ENCODE peak calls at places on chromosomes 2 and 18, in eight cellular contexts. One of them, this sample, is unnamed.

GRCh38 chr2:130756041-130756720 is 841 bp downstream of the AMER3 start:
- DNase-seq in heart left ventricle: no peak
- DNase-seq in right cardiac atrium: no peak
- DNase-seq in A549: no peak
- DNase-seq in CD4-positive, alpha-beta T cell: no peak
- DNase-seq in SJCRH30: no peak
- DNase-seq in PC-9: no peak
- DNase-seq in thyroid gland: peak; percentile 38
- DNase-seq in this sample: no peak

GRCh38 chr18:45562567-45563479 is 52.5 kb upstream of the SLC14A2 start:
- DNase-seq in heart left ventricle: peak; percentile 52
- DNase-seq in CD4-positive, alpha-beta T cell: no peak
- DNase-seq in PC-9: no peak
- DNase-seq in right cardiac atrium: peak; percentile 89
- DNase-seq in SJCRH30: no peak
- DNase-seq in thyroid gland: peak; percentile 82
- DNase-seq in A549: no peak
- DNase-seq in this sample: no peak

GRCh38 chr2:56871641-56872040 is 687.9 kb downstream of the CCDC85A start:
- DNase-seq in heart left ventricle: no peak
- DNase-seq in thyroid gland: no peak
- DNase-seq in right cardiac atrium: no peak
- DNase-seq in CD4-positive, alpha-beta T cell: no peak
- DNase-seq in PC-9: no peak
- DNase-seq in A549: no peak
- DNase-seq in SJCRH30: no peak
- DNase-seq in this sample: no peak

GRCh38 chr2:233442028-233442310 is 87.7 kb downstream of the DGKD start:
- DNase-seq in A549: no peak
- DNase-seq in heart left ventricle: no peak
- DNase-seq in right cardiac atrium: no peak
- DNase-seq in CD4-positive, alpha-beta T cell: no peak
- DNase-seq in thyroid gland: no peak
- DNase-seq in PC-9: no peak
- DNase-seq in SJCRH30: no peak
- DNase-seq in this sample: no peak

GRCh38 chr2:233026211-233026813 is 6.2 kb upstream of the NEU2 start:
- DNase-seq in PC-9: peak; percentile 69
- DNase-seq in SJCRH30: no peak
- DNase-seq in A549: peak; percentile 19
- DNase-seq in thyroid gland: no peak
- DNase-seq in CD4-positive, alpha-beta T cell: no peak
- DNase-seq in heart left ventricle: no peak
- DNase-seq in right cardiac atrium: no peak
- DNase-seq in this sample: no peak

GRCh38 chr18:811192-812122 is 585 bp downstream of the YES1 start:
- DNase-seq in CD4-positive, alpha-beta T cell: no peak
- DNase-seq in heart left ventricle: peak; percentile 20
- DNase-seq in PC-9: no peak
- DNase-seq in right cardiac atrium: no peak
- DNase-seq in SJCRH30: peak; percentile 63
- DNase-seq in thyroid gland: peak; percentile 58
- DNase-seq in A549: no peak
- DNase-seq in this sample: no peak

GRCh38 chr2:171598713-171599319 is 76.5 kb downstream of the CYBRD1 start:
- DNase-seq in heart left ventricle: no peak
- DNase-seq in SJCRH30: peak; percentile 84
- DNase-seq in PC-9: peak; percentile 47
- DNase-seq in CD4-positive, alpha-beta T cell: peak; percentile 23
- DNase-seq in right cardiac atrium: no peak
- DNase-seq in thyroid gland: peak; percentile 31
- DNase-seq in A549: peak; percentile 74
- DNase-seq in this sample: no peak

GRCh38 chr2:176297067-176297466 is 27.8 kb downstream of the MTX2 start:
- DNase-seq in A549: no peak
- DNase-seq in CD4-positive, alpha-beta T cell: no peak
- DNase-seq in heart left ventricle: no peak
- DNase-seq in PC-9: no peak
- DNase-seq in right cardiac atrium: no peak
- DNase-seq in thyroid gland: no peak
- DNase-seq in SJCRH30: no peak
- DNase-seq in this sample: no peak

GRCh38 chr2:27212626-27213471 is 781 bp upstream of the SLC5A6 start:
- DNase-seq in SJCRH30: peak; percentile 70
- DNase-seq in heart left ventricle: no peak
- DNase-seq in thyroid gland: no peak
- DNase-seq in right cardiac atrium: no peak
- DNase-seq in PC-9: no peak
- DNase-seq in A549: peak; percentile 19
- DNase-seq in CD4-positive, alpha-beta T cell: peak; percentile 30
- DNase-seq in this sample: no peak

GRCh38 chr2:10331702-10332401 is 29.1 kb downstream of the HPCAL1 start:
- DNase-seq in heart left ventricle: no peak
- DNase-seq in PC-9: no peak
- DNase-seq in A549: no peak
- DNase-seq in CD4-positive, alpha-beta T cell: peak; percentile 31
- DNase-seq in thyroid gland: no peak
- DNase-seq in right cardiac atrium: no peak
- DNase-seq in SJCRH30: no peak
- DNase-seq in this sample: no peak

GRCh38 chr2:726158-726557 is 49.0 kb upstream of the TMEM18 start:
- DNase-seq in SJCRH30: no peak
- DNase-seq in heart left ventricle: no peak
- DNase-seq in CD4-positive, alpha-beta T cell: no peak
- DNase-seq in A549: no peak
- DNase-seq in PC-9: no peak
- DNase-seq in thyroid gland: no peak
- DNase-seq in right cardiac atrium: no peak
- DNase-seq in this sample: no peak

GRCh38 chr2:181998045-181998444 is 12.4 kb downstream of the PPP1R1C start:
- DNase-seq in PC-9: no peak
- DNase-seq in thyroid gland: no peak
- DNase-seq in right cardiac atrium: no peak
- DNase-seq in CD4-positive, alpha-beta T cell: no peak
- DNase-seq in SJCRH30: no peak
- DNase-seq in heart left ventricle: no peak
- DNase-seq in A549: no peak
- DNase-seq in this sample: no peak

GRCh38 chr2:49914281-49914680 is 760.0 kb upstream of the FSHR start:
- DNase-seq in PC-9: no peak
- DNase-seq in CD4-positive, alpha-beta T cell: no peak
- DNase-seq in heart left ventricle: no peak
- DNase-seq in right cardiac atrium: no peak
- DNase-seq in SJCRH30: peak; percentile 20
- DNase-seq in A549: no peak
- DNase-seq in thyroid gland: no peak
- DNase-seq in this sample: no peak

GRCh38 chr2:241673797-241674725 is 12.6 kb downstream of the DTYMK start:
- DNase-seq in right cardiac atrium: peak; percentile 43
- DNase-seq in PC-9: no peak
- DNase-seq in thyroid gland: no peak
- DNase-seq in CD4-positive, alpha-beta T cell: no peak
- DNase-seq in heart left ventricle: peak; percentile 45
- DNase-seq in SJCRH30: no peak
- DNase-seq in A549: peak; percentile 31
- DNase-seq in this sample: no peak

GRCh38 chr18:11909081-11909410 is 929 bp upstream of the MPPE1 start:
- DNase-seq in CD4-positive, alpha-beta T cell: no peak
- DNase-seq in thyroid gland: no peak
- DNase-seq in A549: no peak
- DNase-seq in SJCRH30: no peak
- DNase-seq in PC-9: no peak
- DNase-seq in heart left ventricle: no peak
- DNase-seq in right cardiac atrium: no peak
- DNase-seq in this sample: no peak

GRCh38 chr2:70570041-70570661 is 16.5 kb upstream of the TGFA start:
- DNase-seq in SJCRH30: no peak
- DNase-seq in right cardiac atrium: no peak
- DNase-seq in PC-9: peak; percentile 69
- DNase-seq in thyroid gland: peak; percentile 32
- DNase-seq in A549: peak; percentile 66
- DNase-seq in CD4-positive, alpha-beta T cell: no peak
- DNase-seq in heart left ventricle: no peak
- DNase-seq in this sample: no peak

GRCh38 chr2:202378661-202379338 is 2.7 kb downstream of the BMPR2 start:
- DNase-seq in heart left ventricle: no peak
- DNase-seq in right cardiac atrium: no peak
- DNase-seq in SJCRH30: no peak
- DNase-seq in thyroid gland: no peak
- DNase-seq in A549: no peak
- DNase-seq in CD4-positive, alpha-beta T cell: no peak
- DNase-seq in PC-9: no peak
- DNase-seq in this sample: no peak

GRCh38 chr2:159322419-159322818 is 35.9 kb upstream of the WDSUB1 start:
- DNase-seq in CD4-positive, alpha-beta T cell: no peak
- DNase-seq in SJCRH30: no peak
- DNase-seq in thyroid gland: no peak
- DNase-seq in right cardiac atrium: no peak
- DNase-seq in PC-9: no peak
- DNase-seq in heart left ventricle: no peak
- DNase-seq in A549: no peak
- DNase-seq in this sample: no peak

GRCh38 chr2:197125000-197125399 is 185.6 kb downstream of the ANKRD44 start:
- DNase-seq in CD4-positive, alpha-beta T cell: no peak
- DNase-seq in thyroid gland: no peak
- DNase-seq in SJCRH30: no peak
- DNase-seq in heart left ventricle: no peak
- DNase-seq in A549: no peak
- DNase-seq in PC-9: no peak
- DNase-seq in right cardiac atrium: no peak
- DNase-seq in this sample: no peak

GRCh38 chr2:58073008-58073407 is 26.4 kb downstream of the VRK2 start:
- DNase-seq in thyroid gland: no peak
- DNase-seq in SJCRH30: no peak
- DNase-seq in A549: no peak
- DNase-seq in CD4-positive, alpha-beta T cell: no peak
- DNase-seq in PC-9: no peak
- DNase-seq in heart left ventricle: no peak
- DNase-seq in right cardiac atrium: no peak
- DNase-seq in this sample: no peak

GRCh38 chr2:27198627-27199026 is 13.2 kb upstream of the ATRAID start:
- DNase-seq in SJCRH30: no peak
- DNase-seq in thyroid gland: no peak
- DNase-seq in CD4-positive, alpha-beta T cell: no peak
- DNase-seq in right cardiac atrium: no peak
- DNase-seq in A549: no peak
- DNase-seq in heart left ventricle: no peak
- DNase-seq in PC-9: no peak
- DNase-seq in this sample: no peak

GRCh38 chr2:74671479-74671878 is 17.4 kb downstream of the SEMA4F start:
- DNase-seq in CD4-positive, alpha-beta T cell: no peak
- DNase-seq in right cardiac atrium: no peak
- DNase-seq in A549: no peak
- DNase-seq in SJCRH30: no peak
- DNase-seq in PC-9: no peak
- DNase-seq in thyroid gland: no peak
- DNase-seq in heart left ventricle: no peak
- DNase-seq in this sample: no peak

DNA sequence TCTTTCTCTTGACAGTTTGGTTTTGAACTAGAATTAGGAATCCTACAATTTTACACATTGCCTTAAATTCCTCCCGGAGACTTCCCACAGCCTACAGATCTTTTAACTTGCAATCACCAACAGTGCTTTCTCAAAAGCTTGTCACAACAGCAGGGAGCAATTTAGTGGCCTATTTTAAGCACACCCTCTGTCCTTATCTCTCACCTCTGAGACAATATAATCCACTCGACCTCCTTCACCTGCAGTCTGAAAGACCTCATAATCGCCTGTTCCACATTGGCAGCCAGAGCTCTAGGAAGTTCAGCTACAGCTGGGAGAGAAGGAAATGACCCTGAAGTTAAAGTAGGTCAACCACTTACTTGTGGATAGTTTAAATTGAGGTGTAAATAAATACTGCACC is 249.7 kb upstream of the DLGAP1 start:
- DNase-seq in thyroid gland: no peak
- DNase-seq in PC-9: no peak
- DNase-seq in heart left ventricle: no peak
- DNase-seq in A549: no peak
- DNase-seq in right cardiac atrium: no peak
- DNase-seq in SJCRH30: no peak
- DNase-seq in CD4-positive, alpha-beta T cell: no peak
- DNase-seq in this sample: no peak
- H3K27ac ChIP-seq in thyroid gland: no peak overlapping the region
- H3K27ac ChIP-seq in PC-9: no peak overlapping the region
- H3K27ac ChIP-seq in heart left ventricle: no peak overlapping the region
- H3K27ac ChIP-seq in A549: no peak overlapping the region
- H3K27ac ChIP-seq in right cardiac atrium: no peak overlapping the region
- H3K27ac ChIP-seq in SJCRH30: no peak overlapping the region
- H3K27ac ChIP-seq in CD4-positive, alpha-beta T cell: no peak overlapping the region
- H3K27ac ChIP-seq in this sample: no peak overlapping the region

GRCh38 chr2:239535413-239535790 is 134.6 kb upstream of the HDAC4 start:
- DNase-seq in heart left ventricle: no peak
- DNase-seq in thyroid gland: no peak
- DNase-seq in right cardiac atrium: no peak
- DNase-seq in A549: no peak
- DNase-seq in SJCRH30: no peak
- DNase-seq in PC-9: no peak
- DNase-seq in CD4-positive, alpha-beta T cell: no peak
- DNase-seq in this sample: no peak
- H3K27ac ChIP-seq in heart left ventricle: no peak overlapping the region
- H3K27ac ChIP-seq in thyroid gland: no peak overlapping the region
- H3K27ac ChIP-seq in right cardiac atrium: no peak overlapping the region
- H3K27ac ChIP-seq in A549: no peak overlapping the region
- H3K27ac ChIP-seq in SJCRH30: no peak overlapping the region
- H3K27ac ChIP-seq in PC-9: no peak overlapping the region
- H3K27ac ChIP-seq in CD4-positive, alpha-beta T cell: no peak overlapping the region
- H3K27ac ChIP-seq in this sample: no peak overlapping the region

GRCh38 chr2:219486424-219486959 is 12.2 kb upstream of the GMPPA start:
- DNase-seq in heart left ventricle: no peak
- DNase-seq in CD4-positive, alpha-beta T cell: no peak
- DNase-seq in PC-9: no peak
- DNase-seq in SJCRH30: peak; percentile 52
- DNase-seq in thyroid gland: no peak
- DNase-seq in A549: no peak
- DNase-seq in right cardiac atrium: no peak
- DNase-seq in this sample: no peak
- H3K27ac ChIP-seq in heart left ventricle: no peak overlapping the region
- H3K27ac ChIP-seq in CD4-positive, alpha-beta T cell: no peak overlapping the region
- H3K27ac ChIP-seq in PC-9: no peak overlapping the region
- H3K27ac ChIP-seq in SJCRH30: no peak overlapping the region
- H3K27ac ChIP-seq in thyroid gland: no peak overlapping the region
- H3K27ac ChIP-seq in A549: no peak overlapping the region
- H3K27ac ChIP-seq in right cardiac atrium: no peak overlapping the region
- H3K27ac ChIP-seq in this sample: no peak overlapping the region

GRCh38 chr2:38079111-38080052 is 3.4 kb upstream of the CYP1B1 start:
- DNase-seq in right cardiac atrium: no peak
- DNase-seq in heart left ventricle: no peak
- DNase-seq in thyroid gland: peak; percentile 77
- DNase-seq in CD4-positive, alpha-beta T cell: no peak
- DNase-seq in A549: no peak
- DNase-seq in PC-9: no peak
- DNase-seq in SJCRH30: no peak
- DNase-seq in this sample: no peak
- H3K27ac ChIP-seq in right cardiac atrium: no peak overlapping the region
- H3K27ac ChIP-seq in heart left ventricle: no peak overlapping the region
- H3K27ac ChIP-seq in thyroid gland: no peak overlapping the region
- H3K27ac ChIP-seq in CD4-positive, alpha-beta T cell: no peak overlapping the region
- H3K27ac ChIP-seq in A549: no peak overlapping the region
- H3K27ac ChIP-seq in PC-9: peak overlapping the region; percentile 98
- H3K27ac ChIP-seq in SJCRH30: no peak overlapping the region
- H3K27ac ChIP-seq in this sample: no peak overlapping the region